ENCODE peak calls at places on chromosomes 11 and 22, in four cellular contexts. J, U, P and L are unnamed samples.

GRCh38 chr11:88434333-88434976 is 96.9 kb upstream of the CTSC start:
- DNase-seq in P (no peak), J (no peak), U (no peak), L (no peak)

GRCh38 chr11:94897330-94897768 is 76.0 kb downstream of the CWC15 start:
- DNase-seq in P (peak; percentile 43), J (peak; percentile 73), U (peak; percentile 62), L (peak; percentile 26)

GRCh38 chr11:123235117-123235686 is 40.2 kb upstream of the CLMP start:
- DNase-seq in J (peak; percentile 57), P (peak; percentile 48), U (peak; percentile 69), L (peak; percentile 2)

GRCh38 chr11:128194226-128194625 is 393.1 kb downstream of the ETS1 start:
- DNase-seq in J (peak; percentile 66), P (no peak), U (peak; percentile 84), L (no peak)

GRCh38 chr22:38449776-38450175 is 5.2 kb downstream of the KCNJ4 start:
- DNase-seq in P (no peak), U (no peak), J (no peak), L (no peak)

GRCh38 chr11:2569321-2569721 is 124.5 kb downstream of the KCNQ1 start:
- DNase-seq in P (peak; percentile 9), J (no peak), U (peak; percentile 17), L (no peak)

GRCh38 chr11:107567739-107568335 is 2.3 kb upstream of the ALKBH8 start:
- DNase-seq in U (no peak), P (no peak), J (no peak), L (no peak)

GRCh38 chr11:121643530-121644512 is 191.1 kb upstream of the SORL1-AS1 start:
- DNase-seq in U (no peak), J (no peak), P (no peak), L (no peak)

GRCh38 chr22:44732017-44732561 is 20.3 kb upstream of the ARHGAP8 start:
- DNase-seq in P (no peak), U (no peak), J (no peak), L (no peak)

GRCh38 chr11:77345621-77346020 is 44.1 kb upstream of the GDPD4 start:
- DNase-seq in P (no peak), J (peak; percentile 47), U (peak; percentile 60), L (no peak)

DNA sequence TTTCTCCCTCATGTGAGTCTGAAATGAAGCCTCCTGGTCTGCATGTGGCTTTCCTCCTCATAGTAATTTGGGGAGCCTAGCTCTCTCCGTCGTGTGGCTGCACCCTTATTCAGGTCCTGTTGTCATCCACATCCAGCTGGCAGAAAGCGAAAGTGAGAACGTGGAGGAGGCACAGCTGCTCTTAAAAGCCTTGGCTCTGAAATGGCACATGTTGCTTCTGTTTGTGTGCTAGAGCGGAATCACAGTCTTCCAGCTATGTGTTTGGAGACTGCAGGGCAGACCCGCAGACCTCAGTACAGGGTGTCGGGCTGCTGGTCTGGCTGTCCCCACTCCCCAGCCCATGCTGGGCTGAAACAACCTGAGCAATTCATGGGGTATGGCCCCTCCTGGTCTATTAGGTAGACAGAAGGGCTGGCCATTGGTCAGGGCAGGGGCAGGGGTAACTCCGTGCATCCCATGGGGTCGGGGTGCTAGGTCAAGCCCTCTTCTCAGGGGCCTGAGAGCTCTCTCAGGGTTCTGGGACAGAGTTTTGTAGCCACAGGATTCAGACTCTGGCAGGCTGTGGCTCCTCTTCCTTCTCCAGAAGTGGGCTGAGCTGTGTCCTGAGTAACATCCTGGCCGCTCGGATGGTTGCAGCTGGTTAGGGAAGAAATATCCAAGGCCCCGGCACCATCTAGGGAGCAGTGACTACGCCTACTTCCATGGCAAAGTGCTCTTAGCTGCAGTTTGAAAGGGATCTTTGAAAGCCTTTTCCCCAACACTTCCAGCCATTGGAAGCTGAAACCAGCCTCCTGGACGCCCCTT is 50.6 kb downstream of the C11orf96 start:
- DNase-seq in J (peak; percentile 46), U (no peak), P (peak; percentile 56), L (no peak)
- TF ChIP-seq CTCF in J (no peak), U (no peak), P (no peak), L (no peak)

GRCh38 chr11:126061707-126062678 is 673 bp downstream of the CDON start:
- DNase-seq in U (peak; percentile 52), P (peak; percentile 40), J (peak; percentile 12), L (peak; percentile 32)
- TF ChIP-seq CTCF in U (peak; percentile 73), P (peak; percentile 57), J (peak; percentile 39), L (no peak)

GRCh38 chr22:26942301-26942927 is 285.0 kb downstream of the MIAT start:
- DNase-seq in J (no peak), P (no peak), U (no peak), L (no peak)

GRCh38 chr22:26939466-26939865 is 282.1 kb downstream of the MIAT start:
- DNase-seq in U (no peak), P (no peak), J (no peak), L (no peak)

DNA sequence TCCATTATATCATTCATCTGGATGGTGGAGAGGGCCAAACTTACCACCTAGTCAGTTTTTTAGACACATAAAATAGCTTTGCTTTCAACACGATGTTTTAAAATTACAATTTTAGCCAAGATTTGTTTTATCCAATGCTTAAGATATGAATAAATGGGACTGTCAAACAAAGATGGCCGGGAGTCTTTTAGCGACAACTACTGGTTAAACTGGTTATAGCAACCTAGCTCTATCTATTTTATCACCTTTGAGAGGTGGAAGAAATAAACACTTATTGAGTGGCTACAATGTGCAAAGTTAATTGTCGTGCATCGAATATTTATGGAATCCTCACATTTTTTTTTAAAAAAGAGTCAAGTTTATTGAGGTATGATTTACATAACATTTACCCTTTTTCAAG is 279.8 kb downstream of the MIAT start:
- DNase-seq in U (peak; percentile 1), P (no peak), J (no peak), L (no peak)
- TF ChIP-seq CTCF in U (peak; percentile 25), P (no peak), J (no peak), L (no peak)

GRCh38 chr11:19116971-19117759 is at the start of gene ZDHHC13:
- DNase-seq in P (peak; percentile 94), J (peak; percentile 86), U (peak; percentile 68), L (peak; percentile 97)
- TF ChIP-seq CTCF in P (peak; percentile 44), J (peak; percentile 46), U (peak; percentile 26), L (peak; percentile 62)

DNA sequence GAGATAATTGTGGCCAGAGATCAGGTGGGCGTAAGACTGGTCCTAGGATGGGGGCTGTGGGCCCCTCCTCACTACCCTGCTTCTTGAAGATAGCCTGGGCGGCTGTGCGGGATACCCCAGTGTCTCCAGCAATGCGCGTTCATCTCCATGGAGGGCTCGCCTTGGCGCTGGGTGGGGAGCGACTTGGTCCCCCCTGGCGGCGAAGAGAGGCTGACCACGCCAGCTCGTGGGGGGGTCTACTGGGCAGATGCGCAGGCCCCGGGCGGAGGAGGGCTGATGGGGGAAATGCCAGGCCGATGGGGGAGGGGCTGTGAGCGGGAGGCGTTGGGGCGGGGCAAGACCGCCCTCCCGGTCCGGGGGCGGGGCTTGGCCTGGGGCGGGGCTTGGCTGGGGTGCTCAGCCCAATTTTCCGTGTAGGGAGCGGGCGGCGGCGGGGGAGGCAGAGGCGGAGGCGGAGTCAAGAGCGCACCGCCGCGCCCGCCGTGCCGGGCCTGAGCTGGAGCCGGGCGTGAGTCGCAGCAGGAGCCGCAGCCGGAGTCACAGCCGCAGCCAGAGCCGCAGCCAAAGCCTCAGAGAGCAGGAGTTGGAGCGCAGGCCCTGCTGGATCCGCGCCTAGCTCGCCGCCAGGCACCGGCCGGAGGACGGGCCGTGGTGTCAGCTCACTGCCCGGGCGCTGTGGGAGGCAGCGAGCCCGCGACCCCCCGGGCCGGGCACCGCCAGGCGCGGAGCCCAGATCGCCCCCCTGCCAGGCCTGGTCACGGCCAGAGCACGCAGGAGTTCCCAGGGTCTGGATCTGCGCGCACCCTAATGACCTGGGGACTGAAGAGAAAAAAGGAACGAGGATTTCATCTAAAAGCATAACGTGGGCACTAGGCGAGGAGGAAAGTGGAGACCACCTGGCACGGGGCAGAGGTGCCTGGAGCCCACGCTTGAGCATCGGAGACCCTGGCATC is at the start of gene SLC35E4:
- DNase-seq in P (peak; percentile 95), U (peak; percentile 86), J (peak; percentile 90), L (peak; percentile 94)
- TF ChIP-seq CTCF in P (peak; percentile 24), U (peak; percentile 31), J (peak; percentile 24), L (no peak)